ENCODE peak calls at places on chromosomes 4 and X, in five cellular contexts. One of them, this sample, is unnamed.

GRCh38 chr4:3862640-3863420 is 96.6 kb downstream of the ADRA2C start:
- DNase-seq in uterus: no peak
- DNase-seq in Calu3: no peak
- DNase-seq in neural crest cell: peak
- DNase-seq in brain microvascular endothelial cell: no peak
- DNase-seq in this sample: no peak

GRCh38 chr4:109385260-109385659 is 48.4 kb upstream of the SEC24B start:
- DNase-seq in brain microvascular endothelial cell: no peak
- DNase-seq in Calu3: no peak
- DNase-seq in uterus: no peak
- DNase-seq in neural crest cell: no peak
- DNase-seq in this sample: no peak

GRCh38 chrX:17860811-17861495 is at the start of gene RAI2:
- DNase-seq in uterus: peak
- DNase-seq in Calu3: peak
- DNase-seq in brain microvascular endothelial cell: no peak
- DNase-seq in neural crest cell: peak
- DNase-seq in this sample: no peak

GRCh38 chrX:50677789-50678188 is 136.2 kb downstream of the SHROOM4 start:
- DNase-seq in uterus: no peak
- DNase-seq in neural crest cell: no peak
- DNase-seq in Calu3: no peak
- DNase-seq in brain microvascular endothelial cell: no peak
- DNase-seq in this sample: no peak

GRCh38 chr4:14726441-14727405 is 275.6 kb upstream of the CPEB2 start:
- DNase-seq in uterus: no peak
- DNase-seq in brain microvascular endothelial cell: peak
- DNase-seq in Calu3: peak
- DNase-seq in neural crest cell: no peak
- DNase-seq in this sample: no peak

GRCh38 chrX:130726661-130727060 is 176.3 kb downstream of the ENOX2 start:
- DNase-seq in Calu3: no peak
- DNase-seq in neural crest cell: no peak
- DNase-seq in uterus: no peak
- DNase-seq in brain microvascular endothelial cell: no peak
- DNase-seq in this sample: no peak

GRCh38 chrX:12956704-12957541 is 18.0 kb upstream of the TMSB4X start:
- DNase-seq in brain microvascular endothelial cell: no peak
- DNase-seq in uterus: no peak
- DNase-seq in neural crest cell: no peak
- DNase-seq in Calu3: peak
- DNase-seq in this sample: no peak

GRCh38 chr4:6154875-6155274 is 45.5 kb downstream of the JAKMIP1 start:
- DNase-seq in uterus: no peak
- DNase-seq in brain microvascular endothelial cell: no peak
- DNase-seq in Calu3: no peak
- DNase-seq in neural crest cell: no peak
- DNase-seq in this sample: no peak

GRCh38 chr4:116362603-116363002 is 722.8 kb downstream of the TRAM1L1 start:
- DNase-seq in Calu3: no peak
- DNase-seq in brain microvascular endothelial cell: no peak
- DNase-seq in uterus: no peak
- DNase-seq in neural crest cell: no peak
- DNase-seq in this sample: no peak

GRCh38 chr4:166197166-166197565 is 324.1 kb downstream of the TLL1 start:
- DNase-seq in Calu3: no peak
- DNase-seq in brain microvascular endothelial cell: no peak
- DNase-seq in uterus: no peak
- DNase-seq in neural crest cell: no peak
- DNase-seq in this sample: no peak

GRCh38 chr4:39770969-39771724 is 73.2 kb downstream of the UBE2K start:
- DNase-seq in brain microvascular endothelial cell: no peak
- DNase-seq in uterus: no peak
- DNase-seq in Calu3: no peak
- DNase-seq in neural crest cell: no peak
- DNase-seq in this sample: no peak

GRCh38 chrX:155535866-155536265 is 76.9 kb downstream of the TMLHE start:
- DNase-seq in brain microvascular endothelial cell: no peak
- DNase-seq in Calu3: no peak
- DNase-seq in neural crest cell: no peak
- DNase-seq in uterus: no peak
- DNase-seq in this sample: no peak

GRCh38 chrX:38275615-38276014 is 51.7 kb downstream of the RPGR start:
- DNase-seq in brain microvascular endothelial cell: peak
- DNase-seq in uterus: no peak
- DNase-seq in Calu3: no peak
- DNase-seq in neural crest cell: no peak
- DNase-seq in this sample: no peak

GRCh38 chr4:5887361-5888221 is 5.3 kb downstream of the CRMP1 start:
- DNase-seq in Calu3: no peak
- DNase-seq in uterus: no peak
- DNase-seq in brain microvascular endothelial cell: no peak
- DNase-seq in neural crest cell: peak
- DNase-seq in this sample: no peak

GRCh38 chrX:132965461-132965860 is 7.0 kb upstream of the HS6ST2 start:
- DNase-seq in uterus: no peak
- DNase-seq in Calu3: no peak
- DNase-seq in brain microvascular endothelial cell: no peak
- DNase-seq in neural crest cell: no peak
- DNase-seq in this sample: no peak

GRCh38 chr4:78604988-78605387 is 53.4 kb downstream of the ANXA3 start:
- DNase-seq in uterus: no peak
- DNase-seq in brain microvascular endothelial cell: no peak
- DNase-seq in neural crest cell: no peak
- DNase-seq in Calu3: no peak
- DNase-seq in this sample: no peak

GRCh38 chrX:134095366-134095765 is 110.0 kb upstream of the GPC3 start:
- DNase-seq in uterus: no peak
- DNase-seq in Calu3: no peak
- DNase-seq in brain microvascular endothelial cell: no peak
- DNase-seq in neural crest cell: no peak
- DNase-seq in this sample: no peak

GRCh38 chr4:3615386-3616286 is 83.4 kb upstream of the LRPAP1 start:
- DNase-seq in neural crest cell: no peak
- DNase-seq in uterus: peak
- DNase-seq in Calu3: no peak
- DNase-seq in brain microvascular endothelial cell: no peak
- DNase-seq in this sample: no peak

GRCh38 chr4:119032921-119033685 is 102.5 kb upstream of the MYOZ2 start:
- DNase-seq in uterus: no peak
- DNase-seq in Calu3: no peak
- DNase-seq in neural crest cell: no peak
- DNase-seq in brain microvascular endothelial cell: no peak
- DNase-seq in this sample: no peak

GRCh38 chr4:22502895-22503814 is 12.7 kb downstream of the ADGRA3 start:
- DNase-seq in neural crest cell: no peak
- DNase-seq in uterus: no peak
- DNase-seq in brain microvascular endothelial cell: no peak
- DNase-seq in Calu3: no peak
- DNase-seq in this sample: no peak

GRCh38 chr4:53557601-53558000 is 33.7 kb downstream of the LNX1 start:
- DNase-seq in Calu3: no peak
- DNase-seq in brain microvascular endothelial cell: no peak
- DNase-seq in neural crest cell: no peak
- DNase-seq in uterus: no peak
- DNase-seq in this sample: no peak

GRCh38 chr4:145847764-145848163 is 90.9 kb downstream of the ZNF827 start:
- DNase-seq in uterus: no peak
- DNase-seq in brain microvascular endothelial cell: no peak
- DNase-seq in Calu3: no peak
- DNase-seq in neural crest cell: no peak
- DNase-seq in this sample: no peak

GRCh38 chr4:15894923-15895411 is 43.6 kb downstream of the FGFBP1 start:
- DNase-seq in brain microvascular endothelial cell: no peak
- DNase-seq in neural crest cell: no peak
- DNase-seq in Calu3: no peak
- DNase-seq in uterus: no peak
- DNase-seq in this sample: no peak

GRCh38 chrX:427812-428725 is 41.4 kb upstream of the PPP2R3B start:
- DNase-seq in neural crest cell: peak
- DNase-seq in Calu3: no peak
- DNase-seq in brain microvascular endothelial cell: peak
- DNase-seq in uterus: no peak
- DNase-seq in this sample: no peak

GRCh38 chrX:101206471-101206870 is 13.1 kb upstream of the DRP2 start:
- DNase-seq in brain microvascular endothelial cell: peak
- DNase-seq in Calu3: no peak
- DNase-seq in neural crest cell: no peak
- DNase-seq in uterus: no peak
- DNase-seq in this sample: no peak

GRCh38 chr4:62835579-62835978 is 1573.7 kb downstream of the TECRL start:
- DNase-seq in Calu3: no peak
- DNase-seq in neural crest cell: no peak
- DNase-seq in brain microvascular endothelial cell: no peak
- DNase-seq in uterus: no peak
- DNase-seq in this sample: no peak

GRCh38 chr4:38306482-38307071 is 346.4 kb downstream of the PTTG2 start:
- DNase-seq in brain microvascular endothelial cell: no peak
- DNase-seq in neural crest cell: no peak
- DNase-seq in uterus: no peak
- DNase-seq in Calu3: no peak
- DNase-seq in this sample: no peak

GRCh38 chrX:56761167-56761566 is 32.1 kb downstream of the NBDY start:
- DNase-seq in neural crest cell: no peak
- DNase-seq in uterus: no peak
- DNase-seq in Calu3: no peak
- DNase-seq in brain microvascular endothelial cell: no peak
- DNase-seq in this sample: no peak

GRCh38 chr4:62460329-62460728 is 1260.2 kb downstream of the ADGRL3 start:
- DNase-seq in brain microvascular endothelial cell: no peak
- DNase-seq in uterus: no peak
- DNase-seq in neural crest cell: no peak
- DNase-seq in Calu3: no peak
- DNase-seq in this sample: no peak

DNA sequence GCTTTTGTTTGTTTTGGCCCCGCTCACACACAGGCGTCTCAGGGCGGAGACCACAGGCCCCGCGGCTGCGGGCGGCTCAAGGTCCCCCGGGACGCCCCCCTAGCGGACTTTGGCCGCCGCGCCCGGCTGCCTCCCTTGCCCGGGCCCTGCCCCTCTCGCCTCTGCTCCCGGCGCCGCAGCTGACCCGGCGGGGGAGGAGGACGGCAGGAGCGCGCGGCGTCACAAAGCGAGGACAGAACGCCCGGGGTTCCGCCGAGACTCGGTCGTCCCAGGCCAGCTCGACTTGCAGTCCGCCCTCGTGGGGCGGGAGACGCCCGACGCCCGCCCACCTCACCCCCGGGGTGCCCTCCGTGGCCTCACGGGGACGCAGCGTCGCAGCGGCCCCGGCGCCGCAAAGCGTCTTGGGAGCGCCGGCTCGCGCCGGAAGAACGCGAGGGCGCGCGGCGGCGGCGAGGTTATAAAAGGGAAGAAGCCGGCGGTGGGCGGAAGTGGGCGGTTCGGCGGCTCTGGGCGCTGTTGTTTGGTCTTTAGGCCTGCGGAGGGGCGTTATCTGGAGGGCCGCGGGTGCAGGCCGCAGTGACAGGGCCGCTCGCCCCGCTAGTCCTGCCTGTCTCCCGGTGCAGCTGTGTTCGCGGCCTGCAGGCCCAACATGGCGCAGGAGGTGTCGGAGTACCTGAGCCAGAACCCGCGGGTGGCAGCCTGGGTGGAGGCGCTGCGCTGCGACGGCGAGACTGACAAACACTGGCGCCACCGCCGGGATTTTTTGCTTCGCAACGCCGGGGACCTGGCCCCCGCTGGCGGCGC is at the start of gene CDKN2AIP:
- DNase-seq in neural crest cell: peak
- DNase-seq in Calu3: peak
- DNase-seq in uterus: peak
- DNase-seq in brain microvascular endothelial cell: peak
- DNase-seq in this sample: peak
- TF ChIP-seq CTCF in neural crest cell: peak
- TF ChIP-seq CTCF in Calu3: no peak
- TF ChIP-seq CTCF in uterus: no peak
- TF ChIP-seq CTCF in brain microvascular endothelial cell: peak
- TF ChIP-seq CTCF in this sample: no peak

GRCh38 chr4:77578145-77578544 is 27.5 kb upstream of the CXCL13 start:
- DNase-seq in Calu3: no peak
- DNase-seq in neural crest cell: no peak
- DNase-seq in brain microvascular endothelial cell: no peak
- DNase-seq in uterus: no peak
- DNase-seq in this sample: no peak
- TF ChIP-seq CTCF in Calu3: no peak
- TF ChIP-seq CTCF in neural crest cell: peak
- TF ChIP-seq CTCF in brain microvascular endothelial cell: peak
- TF ChIP-seq CTCF in uterus: no peak
- TF ChIP-seq CTCF in this sample: no peak

DNA sequence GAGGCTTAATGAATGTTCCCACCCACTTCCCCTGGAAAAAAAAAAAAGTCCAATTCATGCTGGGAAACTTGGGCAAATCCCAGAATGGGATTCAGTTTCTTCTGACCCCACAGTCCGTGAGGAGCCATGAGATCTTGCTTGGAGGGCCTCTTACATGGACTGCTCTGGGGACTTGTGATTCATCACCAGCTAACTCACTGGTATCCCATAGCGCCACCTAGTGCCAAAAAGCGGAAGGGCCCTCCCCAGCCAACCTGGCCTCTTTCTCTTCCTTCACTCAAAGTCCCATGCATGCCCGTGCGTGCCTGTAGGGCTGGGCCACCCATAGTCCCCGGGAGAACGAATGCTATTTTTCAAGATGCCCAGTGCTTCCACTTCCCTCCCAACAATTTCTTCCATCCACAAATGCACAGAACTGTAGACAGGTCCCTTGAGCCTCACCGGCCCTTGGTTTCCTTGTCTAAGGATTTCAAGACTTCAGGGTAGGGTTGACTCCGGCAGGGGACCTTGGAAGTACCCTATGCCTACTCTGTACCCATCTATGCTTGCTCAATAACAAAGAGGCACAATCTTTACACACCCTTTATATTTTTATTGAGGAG is 5.1 kb downstream of the RTL5 start:
- DNase-seq in Calu3: peak
- DNase-seq in neural crest cell: peak
- DNase-seq in uterus: peak
- DNase-seq in brain microvascular endothelial cell: peak
- DNase-seq in this sample: peak
- TF ChIP-seq CTCF in Calu3: peak
- TF ChIP-seq CTCF in neural crest cell: peak
- TF ChIP-seq CTCF in uterus: peak
- TF ChIP-seq CTCF in brain microvascular endothelial cell: peak
- TF ChIP-seq CTCF in this sample: no peak

GRCh38 chr4:124018383-124019317 is 622.1 kb downstream of the SPRY1 start:
- DNase-seq in neural crest cell: no peak
- DNase-seq in Calu3: no peak
- DNase-seq in brain microvascular endothelial cell: peak
- DNase-seq in uterus: peak
- DNase-seq in this sample: no peak
- TF ChIP-seq CTCF in neural crest cell: no peak
- TF ChIP-seq CTCF in Calu3: no peak
- TF ChIP-seq CTCF in brain microvascular endothelial cell: no peak
- TF ChIP-seq CTCF in uterus: peak
- TF ChIP-seq CTCF in this sample: no peak

This sample was measured in omental fat pad.